ENCODE peak calls at places on chromosomes 11 and 22, in four cellular contexts. X, E, I and U are unnamed samples.
A peak's percentile ranks its signal among the peaks of the same experiment; 100 is the strongest.

GRCh38 chr11:101880208-101880607 is 34.6 kb upstream of the CEP126 start:
- DNase-seq in X (peak; percentile 72), E (peak; percentile 42), I (no peak), U (peak; percentile 1)

GRCh38 chr11:6747097-6747662 is 24.6 kb downstream of the OR2AG2 start:
- DNase-seq in X (no peak), E (no peak), I (no peak), U (no peak)

GRCh38 chr11:77559686-77560425 is 29.9 kb upstream of the AQP11 start:
- DNase-seq in X (peak; percentile 32), E (no peak), I (no peak), U (peak; percentile 1)

GRCh38 chr11:75536786-75537629 is 11.3 kb upstream of the GDPD5 start:
- DNase-seq in X (peak; percentile 87), E (no peak), I (no peak), U (no peak)

GRCh38 chr11:2883717-2884423 is 1.7 kb downstream of the CDKN1C start:
- DNase-seq in X (no peak), E (peak; percentile 20), I (no peak), U (no peak)

GRCh38 chr11:120068114-120068573 is 69.8 kb downstream of the TRIM29 start:
- DNase-seq in X (no peak), E (no peak), I (no peak), U (no peak)

GRCh38 chr11:23364076-23364475 is 503.8 kb upstream of the CCDC179 start:
- DNase-seq in X (no peak), E (no peak), I (no peak), U (no peak)

GRCh38 chr22:19831016-19831415 is 23.7 kb downstream of the GNB1L start:
- DNase-seq in X (no peak), E (no peak), I (no peak), U (no peak)

GRCh38 chr11:134943544-134943943 is 531.5 kb upstream of the B3GAT1 start:
- DNase-seq in X (no peak), E (no peak), I (no peak), U (no peak)

GRCh38 chr11:36750349-36750748 is 152.3 kb upstream of the RAG2 start:
- DNase-seq in X (no peak), E (no peak), I (no peak), U (no peak)

GRCh38 chr22:36413022-36413770 is 25.4 kb upstream of the MYH9 start:
- DNase-seq in X (no peak), E (no peak), I (no peak), U (no peak)

GRCh38 chr22:41862530-41863266 is 29.8 kb downstream of the SREBF2 start:
- DNase-seq in X (no peak), E (no peak), I (no peak), U (no peak)

GRCh38 chr11:9639099-9639498 is 24.8 kb upstream of the SWAP70 start:
- DNase-seq in X (no peak), E (no peak), I (no peak), U (no peak)

GRCh38 chr11:77115181-77115611 is 12.6 kb downstream of the OMP start:
- DNase-seq in X (no peak), E (no peak), I (no peak), U (no peak)

GRCh38 chr11:117239295-117239694 is 6.8 kb downstream of the RNF214 start:
- DNase-seq in X (no peak), E (no peak), I (no peak), U (no peak)

GRCh38 chr11:70688142-70688541 is 289.8 kb downstream of the CTTN start:
- DNase-seq in X (no peak), E (no peak), I (no peak), U (no peak)

GRCh38 chr11:39664023-39664422 is 1795.4 kb downstream of the LRRC4C start:
- DNase-seq in X (no peak), E (no peak), I (no peak), U (no peak)

GRCh38 chr22:48301908-48302307 is 1525.8 kb downstream of the BRD1 start:
- DNase-seq in X (no peak), E (no peak), I (no peak), U (no peak)

GRCh38 chr22:49185312-49185969 is 642.2 kb downstream of the BRD1 start:
- DNase-seq in X (no peak), E (no peak), I (no peak), U (no peak)

GRCh38 chr22:46179748-46180147 is 29.4 kb downstream of the PPARA start:
- DNase-seq in X (no peak), E (no peak), I (no peak), U (no peak)

GRCh38 chr11:114684636-114685035 is 6.3 kb downstream of the NXPE2 start:
- DNase-seq in X (no peak), E (no peak), I (no peak), U (no peak)

DNA sequence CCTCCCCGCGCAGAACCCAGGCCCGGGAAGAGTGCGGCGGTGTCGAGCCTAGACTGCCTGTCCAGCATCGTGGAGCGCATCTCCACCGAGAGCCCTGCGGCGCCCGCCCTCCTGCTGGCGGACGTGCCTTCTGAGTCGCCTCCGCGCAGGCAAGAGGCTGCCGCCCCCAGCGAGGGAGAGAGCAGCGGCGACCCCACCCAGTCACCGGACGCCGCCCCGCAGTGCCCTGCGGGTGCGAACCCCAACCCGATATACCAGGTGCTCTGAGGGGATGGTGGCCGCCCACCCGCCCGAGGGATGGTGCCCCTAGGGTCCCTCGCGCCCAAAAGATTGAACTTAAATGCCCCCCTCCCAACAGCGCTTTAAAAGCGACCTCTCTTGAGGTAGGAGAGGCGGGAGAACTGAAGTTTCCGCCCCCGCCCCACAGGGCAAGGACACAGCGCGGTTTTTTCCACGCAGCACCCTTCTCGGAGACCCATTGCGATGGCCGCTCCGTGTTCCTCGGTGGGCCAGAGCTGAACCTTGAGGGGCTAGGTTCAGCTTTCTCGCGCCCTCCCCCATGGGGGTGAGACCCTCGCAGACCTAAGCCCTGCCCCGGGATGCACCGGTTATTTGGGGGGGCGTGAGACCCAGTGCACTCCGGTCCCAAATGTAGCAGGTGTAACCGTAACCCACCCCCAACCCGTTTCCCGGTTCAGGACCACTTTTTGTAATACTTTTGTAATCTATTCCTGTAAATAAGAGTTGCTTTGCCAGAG is 2.0 kb downstream of the MYOD1 start:
- DNase-seq in X (no peak), E (no peak), I (no peak), U (no peak)
- H3K9ac ChIP-seq in X (no peak overlapping the region), E (no peak overlapping the region), I (no peak overlapping the region), U (no peak overlapping the region)

GRCh38 chr22:39153220-39153860 is 860 bp upstream of the CBX7 start:
- DNase-seq in X (no peak), E (no peak), I (no peak), U (no peak)
- TF ChIP-seq EZH2 in X (no peak), E (no peak), I (peak; percentile 69), U (no peak)

DNA sequence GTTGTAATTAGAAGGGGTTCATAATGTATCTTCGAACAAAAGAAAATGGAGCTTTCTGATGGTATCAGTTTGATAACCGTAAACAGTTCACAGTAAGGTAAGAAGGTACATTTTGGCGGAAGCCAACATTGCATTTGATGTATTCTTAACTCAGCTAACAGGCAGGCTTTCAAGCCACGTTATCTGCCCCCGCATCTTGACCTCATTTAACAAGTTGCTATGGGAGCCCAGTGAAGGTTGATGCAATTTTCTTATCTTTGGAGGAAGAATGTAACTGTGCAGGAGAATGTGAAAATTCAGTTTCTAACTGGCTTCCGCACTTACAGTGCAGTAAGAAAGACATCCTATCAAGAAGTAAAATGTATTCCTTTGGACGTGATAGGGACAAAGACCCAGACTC is 110.6 kb downstream of the ETS1 start:
- DNase-seq in X (no peak), E (no peak), I (no peak), U (no peak)
- H3K9ac ChIP-seq in X (no peak overlapping the region), E (no peak overlapping the region), I (no peak overlapping the region), U (no peak overlapping the region)

GRCh38 chr11:85575388-85575787 is 51.8 kb downstream of the DLG2 start:
- DNase-seq in X (no peak), E (no peak), I (no peak), U (no peak)

GRCh38 chr11:85569525-85569924 is 57.6 kb downstream of the DLG2 start:
- DNase-seq in X (no peak), E (no peak), I (no peak), U (no peak)
- TF ChIP-seq EZH2 in X (no peak), E (no peak), I (no peak), U (no peak)

DNA sequence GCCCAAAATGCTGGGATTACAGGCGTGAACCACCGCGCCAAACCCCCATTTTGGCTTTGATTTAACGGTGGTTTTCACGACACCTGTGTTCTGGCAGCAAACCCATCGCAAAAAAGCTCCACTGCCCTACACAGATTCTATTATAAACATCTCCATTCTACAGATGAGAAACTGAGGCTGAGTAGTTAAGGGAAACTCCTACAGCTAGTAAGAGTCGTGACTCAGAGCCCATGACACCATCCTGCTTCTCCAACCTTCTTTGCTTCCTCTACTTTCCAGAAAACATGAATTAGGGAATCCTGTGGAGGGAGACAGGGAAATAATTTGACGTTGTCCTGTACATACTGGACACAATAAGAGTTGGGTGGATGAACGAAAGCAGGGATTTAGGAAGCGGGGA is 429 bp upstream of the SNX15 start:
- DNase-seq in X (no peak), E (no peak), I (no peak), U (no peak)
- H3K9ac ChIP-seq in X (peak overlapping the region; percentile 43), E (peak overlapping the region; percentile 71), I (no peak overlapping the region), U (peak overlapping the region; percentile 62)

GRCh38 chr22:32204211-32204855 is 540 bp downstream of the RFPL2 start:
- DNase-seq in X (no peak), E (no peak), I (no peak), U (no peak)
- TF ChIP-seq EZH2 in X (no peak), E (no peak), I (no peak), U (peak; percentile 41)

GRCh38 chr11:68325183-68325893 is 12.9 kb downstream of the LRP5 start:
- DNase-seq in X (no peak), E (no peak), I (no peak), U (no peak)

GRCh38 chr11:68324695-68325094 is 12.3 kb downstream of the LRP5 start:
- DNase-seq in X (no peak), E (no peak), I (no peak), U (no peak)

GRCh38 chr11:68324241-68324640 is 11.8 kb downstream of the LRP5 start:
- DNase-seq in X (no peak), E (no peak), I (no peak), U (no peak)

GRCh38 chr11:68322031-68322388 is 9.6 kb downstream of the LRP5 start:
- DNase-seq in X (no peak), E (no peak), I (no peak), U (no peak)

GRCh38 chr11:68321293-68322030 is 9.1 kb downstream of the LRP5 start:
- DNase-seq in X (no peak), E (no peak), I (no peak), U (no peak)
- H3K9ac ChIP-seq in X (no peak overlapping the region), E (no peak overlapping the region), I (no peak overlapping the region), U (no peak overlapping the region)

DNA sequence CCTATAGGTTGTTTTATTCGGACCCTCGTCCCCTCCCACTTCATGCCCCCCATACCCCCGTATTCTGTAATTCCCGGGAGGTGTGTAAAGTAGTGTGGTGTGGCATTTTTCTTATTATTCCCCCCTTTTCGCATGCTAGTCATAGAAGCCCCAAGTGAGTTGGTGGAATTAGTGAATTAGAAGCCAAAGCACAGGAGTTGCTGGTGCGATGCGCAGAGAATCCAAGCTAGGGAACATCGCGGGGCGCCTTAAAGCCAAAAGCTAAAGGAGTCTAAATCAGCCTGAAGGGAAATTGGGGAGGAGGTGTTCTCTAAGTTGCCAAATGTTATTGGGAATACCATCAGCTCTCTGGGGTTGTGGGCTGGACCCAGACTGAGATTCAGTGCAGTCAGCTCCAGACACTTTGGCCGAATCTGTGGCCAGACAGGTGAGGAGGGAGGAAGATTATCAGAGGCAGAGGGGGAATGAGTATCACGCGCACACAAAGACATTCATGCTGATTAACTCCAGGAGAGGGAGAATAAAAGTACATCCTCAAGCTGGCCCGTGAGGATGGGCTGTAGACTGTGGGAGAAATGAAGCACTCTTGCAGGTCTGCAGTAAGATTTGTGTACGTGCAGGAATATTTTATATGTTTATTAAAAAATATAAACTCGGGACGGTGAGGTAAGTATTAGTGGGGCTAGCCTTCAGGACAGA is 102.8 kb upstream of the HSD17B12 start:
- DNase-seq in X (no peak), E (no peak), I (no peak), U (no peak)
- TF ChIP-seq EZH2 in X (no peak), E (no peak), I (peak; percentile 61), U (no peak)